ENCODE peak calls at places on chromosomes 4 and X, in ten cellular contexts. B is dorsolateral prefrontal cortex, J is nephron progenitor cell, U is tibial artery, I is MCF 10A, V is tibial nerve, C is A549, S is SK-N-SH, N is HFFc6, O is fibroblast of mammary gland. G is an unnamed sample.

GRCh38 chr4:60455380-60455779 is 744.7 kb upstream of the ADGRL3 start:
- DNase-seq in B (no peak), J (no peak), U (no peak), I (no peak), V (no peak), C (no peak), S (no peak), N (no peak), O (no peak), G (no peak)

GRCh38 chr4:173937871-173938270 is 345.6 kb downstream of the FBXO8 start:
- DNase-seq in B (no peak), J (no peak), U (no peak), I (no peak), V (no peak), C (no peak), S (no peak), N (no peak), O (no peak), G (no peak)

GRCh38 chrX:111100191-111100590 is 4.2 kb downstream of the PAK3 start:
- DNase-seq in B (no peak), J (peak), U (no peak), I (peak), V (peak), C (peak), S (peak), N (peak), O (peak), G (no peak)

GRCh38 chr4:89024051-89024675 is 32.8 kb downstream of the FAM13A start:
- DNase-seq in B (no peak), J (peak), U (no peak), I (peak), V (peak), C (peak), S (peak), N (peak), O (peak), G (no peak)

GRCh38 chrX:111837226-111837625 is 38.8 kb upstream of the TRPC5OS start:
- DNase-seq in B (no peak), J (no peak), U (no peak), I (no peak), V (no peak), C (no peak), S (no peak), N (no peak), O (no peak), G (no peak)

GRCh38 chr4:3387943-3388348 is 53.8 kb upstream of the HGFAC start:
- DNase-seq in B (peak), J (no peak), U (peak), I (peak), V (peak), C (no peak), S (peak), N (peak), O (peak), G (no peak)

GRCh38 chrX:35726176-35726575 is 72.0 kb upstream of the MAGEB16 start:
- DNase-seq in B (no peak), J (no peak), U (no peak), I (peak), V (no peak), C (no peak), S (no peak), N (peak), O (peak), G (no peak)

GRCh38 chr4:10552591-10553280 is 95.5 kb upstream of the ZNF518B start:
- DNase-seq in B (no peak), J (no peak), U (no peak), I (no peak), V (no peak), C (no peak), S (no peak), N (no peak), O (no peak), G (no peak)

GRCh38 chr4:13640149-13640671 is 12.7 kb upstream of the BOD1L1 start:
- DNase-seq in B (no peak), J (peak), U (peak), I (peak), V (no peak), C (no peak), S (no peak), N (peak), O (peak), G (no peak)

GRCh38 chrX:19912-20571 is 261.1 kb upstream of the PLCXD1 start:
- DNase-seq in B (no peak), J (peak), U (no peak), I (no peak), V (no peak), C (no peak), S (peak), N (no peak), O (no peak), G (no peak)

GRCh38 chrX:3384330-3384729 is 37.9 kb upstream of the MXRA5 start:
- DNase-seq in B (no peak), J (no peak), U (no peak), I (no peak), V (no peak), C (no peak), S (no peak), N (no peak), O (no peak), G (no peak)

GRCh38 chr4:135777386-135777785 is 1575.8 kb upstream of the PABPC4L start:
- DNase-seq in B (no peak), J (no peak), U (no peak), I (no peak), V (no peak), C (no peak), S (no peak), N (no peak), O (no peak), G (no peak)

GRCh38 chr4:3301450-3302163 is 8.8 kb downstream of the RGS12 start:
- DNase-seq in B (peak), J (no peak), U (no peak), I (no peak), V (no peak), C (no peak), S (no peak), N (no peak), O (no peak), G (no peak)

GRCh38 chr4:23384741-23385140 is 505.1 kb downstream of the PPARGC1A start:
- DNase-seq in B (no peak), J (no peak), U (no peak), I (peak), V (no peak), C (no peak), S (no peak), N (no peak), O (no peak), G (no peak)

GRCh38 chr4:36099509-36099908 is 144.8 kb downstream of the ARAP2 start:
- DNase-seq in B (no peak), J (no peak), U (no peak), I (no peak), V (no peak), C (no peak), S (no peak), N (no peak), O (no peak), G (no peak)

GRCh38 chr4:48938831-48939230 is 32.3 kb upstream of the OCIAD2 start:
- DNase-seq in B (no peak), J (no peak), U (no peak), I (no peak), V (no peak), C (no peak), S (no peak), N (no peak), O (no peak), G (no peak)

GRCh38 chr4:40086421-40086820 is 29.8 kb downstream of the N4BP2 start:
- DNase-seq in B (no peak), J (no peak), U (no peak), I (no peak), V (no peak), C (no peak), S (no peak), N (no peak), O (no peak), G (no peak)

GRCh38 chr4:187283306-187283705 is 559.6 kb upstream of the FAT1 start:
- DNase-seq in B (no peak), J (no peak), U (no peak), I (peak), V (no peak), C (no peak), S (no peak), N (peak), O (no peak), G (no peak)

GRCh38 chr4:42855779-42856178 is 36.7 kb upstream of the GRXCR1 start:
- DNase-seq in B (no peak), J (no peak), U (no peak), I (no peak), V (no peak), C (no peak), S (no peak), N (no peak), O (no peak), G (no peak)

GRCh38 chr4:170657761-170658160 is 568.0 kb upstream of the AADAT start:
- DNase-seq in B (no peak), J (no peak), U (no peak), I (no peak), V (no peak), C (no peak), S (no peak), N (no peak), O (peak), G (no peak)

GRCh38 chr4:16914208-16914607 is 15.8 kb upstream of the LDB2 start:
- DNase-seq in B (peak), J (no peak), U (no peak), I (peak), V (no peak), C (no peak), S (peak), N (peak), O (peak), G (no peak)
- TF ChIP-seq CTCF in B (peak), J (no peak), U (peak), I (peak), V (peak), C (no peak), S (peak), N (peak), O (peak), G (peak)

GRCh38 chr4:121464854-121465253 is 84.0 kb upstream of the QRFPR start:
- DNase-seq in B (no peak), J (no peak), U (no peak), I (no peak), V (no peak), C (no peak), S (no peak), N (no peak), O (no peak), G (no peak)
- TF ChIP-seq CTCF in B (no peak), J (no peak), U (no peak), I (peak), V (no peak), C (no peak), S (no peak), N (no peak), O (no peak), G (peak)

GRCh38 chr4:119666653-119667091 is 38.1 kb upstream of the PDE5A start:
- DNase-seq in B (no peak), J (no peak), U (no peak), I (no peak), V (no peak), C (no peak), S (no peak), N (no peak), O (no peak), G (no peak)

GRCh38 chr4:119664168-119664907 is 35.7 kb upstream of the PDE5A start:
- DNase-seq in B (no peak), J (no peak), U (no peak), I (no peak), V (no peak), C (no peak), S (no peak), N (no peak), O (no peak), G (no peak)

GRCh38 chr4:119671205-119671604 is 42.6 kb upstream of the PDE5A start:
- DNase-seq in B (no peak), J (no peak), U (no peak), I (no peak), V (no peak), C (no peak), S (no peak), N (no peak), O (no peak), G (no peak)

GRCh38 chr4:119665718-119666117 is 37.1 kb upstream of the PDE5A start:
- DNase-seq in B (no peak), J (no peak), U (no peak), I (no peak), V (no peak), C (no peak), S (no peak), N (no peak), O (no peak), G (no peak)

DNA sequence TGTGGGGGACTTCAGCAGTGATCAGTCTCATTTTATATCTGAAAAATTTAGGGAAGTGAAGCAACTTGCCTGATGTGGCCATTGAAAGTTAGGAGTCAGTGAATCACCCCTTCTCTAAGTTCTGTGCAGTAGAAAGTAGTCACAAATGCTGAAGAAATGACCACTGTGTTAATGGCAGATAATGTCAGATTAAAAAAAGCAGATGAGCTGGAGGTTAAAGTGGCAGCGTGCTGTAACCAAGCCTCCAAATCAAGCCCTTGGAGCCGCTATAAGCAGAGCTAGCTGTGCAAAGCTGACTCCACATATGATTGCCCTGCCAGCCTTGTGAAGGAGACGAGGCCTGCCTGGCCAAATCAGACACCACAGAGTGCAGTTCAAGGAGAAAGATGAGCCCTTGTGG is 39.2 kb upstream of the PDE5A start:
- DNase-seq in B (no peak), J (no peak), U (no peak), I (no peak), V (no peak), C (no peak), S (no peak), N (no peak), O (no peak), G (no peak)
- TF ChIP-seq CTCF in B (no peak), J (no peak), U (no peak), I (no peak), V (no peak), C (no peak), S (no peak), N (no peak), O (no peak), G (no peak)

DNA sequence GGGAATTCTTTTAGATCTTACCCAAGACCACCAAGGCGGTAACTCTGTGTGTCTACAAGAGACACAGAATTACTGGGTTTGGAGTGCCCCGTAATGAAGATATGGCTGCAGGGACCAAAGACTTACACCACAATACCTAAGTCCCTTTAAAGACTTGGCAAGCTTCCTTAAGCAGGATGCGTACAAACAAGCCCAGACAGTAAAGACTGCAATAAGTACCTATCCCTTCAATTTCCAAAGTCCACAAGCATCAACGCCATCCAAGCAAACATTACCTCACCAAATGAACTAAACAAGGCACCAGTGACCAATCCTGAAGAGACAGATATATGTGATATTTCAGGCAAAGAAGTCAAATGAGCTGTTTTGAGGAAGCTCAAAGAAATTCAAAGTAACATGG is 42.3 kb upstream of the RNF128 start:
- DNase-seq in B (no peak), J (no peak), U (no peak), I (peak), V (no peak), C (no peak), S (no peak), N (no peak), O (no peak), G (no peak)
- TF ChIP-seq CTCF in B (no peak), J (no peak), U (no peak), I (no peak), V (no peak), C (no peak), S (no peak), N (no peak), O (no peak), G (no peak)